ENCODE peak calls at places on chromosomes 4 and X, in nine cellular contexts. B is fibroblast of lung; D is CD4-positive, alpha-beta T cell; F is B cell; H is nephron progenitor cell; C is transverse colon; Z is hepatocyte; J is neural crest cell; W is prostate gland. G is an unnamed sample.

GRCh38 chr4:138677651-138678202 is 337.9 kb upstream of the NOCT start:
- DNase-seq in J (no peak), H (no peak), D (no peak), W (no peak), Z (no peak), F (no peak), C (no peak), B (peak; percentile 44), G (no peak)

GRCh38 chr4:53563824-53564223 is 27.5 kb downstream of the LNX1 start:
- DNase-seq in D (no peak), B (peak; percentile 98), Z (no peak), J (no peak), H (no peak), F (no peak), W (no peak), C (no peak), G (no peak)

GRCh38 chrX:96483642-96484160 is 200.9 kb upstream of the DIAPH2 start:
- DNase-seq in B (no peak), F (no peak), C (no peak), D (no peak), Z (no peak), W (no peak), H (no peak), J (no peak), G (no peak)

GRCh38 chrX:136768469-136769084 is 12.2 kb downstream of the ARHGEF6 start:
- DNase-seq in Z (peak; percentile 15), H (no peak), D (peak; percentile 2), W (no peak), B (peak; percentile 94), F (no peak), J (no peak), C (peak; percentile 37), G (no peak)

GRCh38 chrX:97065066-97065465 is 181.4 kb downstream of the RPA4 start:
- DNase-seq in J (no peak), H (no peak), F (no peak), W (no peak), D (no peak), Z (no peak), B (peak; percentile 3), C (no peak), G (no peak)

GRCh38 chr4:91427171-91427570 is 876.6 kb upstream of the GRID2 start:
- DNase-seq in W (no peak), Z (no peak), D (no peak), H (no peak), C (no peak), B (peak; percentile 5), F (no peak), J (no peak), G (no peak)

GRCh38 chr4:69760455-69760854 is at the start of gene SULT1B1:
- DNase-seq in Z (peak; percentile 56), C (peak; percentile 73), H (no peak), B (peak; percentile 56), J (no peak), F (no peak), D (peak; percentile 58), W (no peak), G (peak; percentile 36)

GRCh38 chrX:84501798-84502628 is at the start of gene HDX:
- DNase-seq in H (peak; percentile 81), Z (peak; percentile 90), D (peak; percentile 43), W (peak; percentile 75), F (peak; percentile 76), B (peak; percentile 79), C (peak; percentile 87), J (peak; percentile 64), G (peak; percentile 60)

GRCh38 chrX:40098264-40099045 is 697 bp upstream of the BCOR start:
- DNase-seq in B (peak; percentile 56), C (peak; percentile 58), J (no peak), W (peak; percentile 31), Z (peak; percentile 83), F (peak; percentile 79), D (no peak), H (peak; percentile 62), G (peak; percentile 56)

GRCh38 chrX:123188081-123188480 is 4.0 kb downstream of the GRIA3 start:
- DNase-seq in D (no peak), W (no peak), F (no peak), C (no peak), J (no peak), Z (no peak), B (peak; percentile 40), H (no peak), G (no peak)

GRCh38 chr4:74378573-74378972 is 13.6 kb downstream of the EREG start:
- DNase-seq in H (no peak), C (no peak), W (no peak), J (no peak), Z (no peak), B (peak; percentile 17), D (no peak), F (no peak), G (no peak)

GRCh38 chr4:772118-772517 is 53.8 kb downstream of the CPLX1 start:
- DNase-seq in W (no peak), H (no peak), J (no peak), B (no peak), D (no peak), F (no peak), C (no peak), Z (no peak), G (no peak)

GRCh38 chrX:68685722-68686683 is 38.5 kb downstream of the STARD8 start:
- DNase-seq in Z (peak; percentile 47), W (no peak), C (peak; percentile 29), H (peak; percentile 67), D (no peak), F (no peak), J (peak; percentile 8), B (peak; percentile 63), G (no peak)

GRCh38 chrX:22105231-22105630 is 73.1 kb downstream of the PHEX start:
- DNase-seq in C (no peak), H (no peak), Z (no peak), B (no peak), W (no peak), D (no peak), F (no peak), J (no peak), G (no peak)

GRCh38 chrX:69189972-69190371 is 24.7 kb upstream of the PJA1 start:
- DNase-seq in J (peak; percentile 26), F (no peak), Z (peak; percentile 46), D (no peak), C (no peak), W (no peak), H (no peak), B (no peak), G (no peak)

GRCh38 chr4:156949373-156949814 is 22.2 kb downstream of the PDGFC start:
- DNase-seq in D (no peak), C (no peak), W (no peak), F (no peak), H (no peak), B (peak; percentile 96), J (no peak), Z (no peak), G (no peak)

GRCh38 chr4:163620738-163621137 is 126.2 kb downstream of the TMA16 start:
- DNase-seq in J (no peak), H (no peak), C (no peak), Z (no peak), F (no peak), W (no peak), B (no peak), D (no peak), G (no peak)

GRCh38 chr4:163623787-163624186 is 129.3 kb downstream of the TMA16 start:
- DNase-seq in C (no peak), Z (no peak), H (no peak), W (no peak), B (no peak), J (no peak), D (no peak), F (no peak), G (no peak)

GRCh38 chr4:163624727-163625126 is 130.2 kb downstream of the TMA16 start:
- DNase-seq in B (no peak), J (no peak), H (no peak), C (no peak), D (no peak), W (no peak), Z (no peak), F (no peak), G (no peak)

GRCh38 chr4:163621844-163622243 is 127.4 kb downstream of the TMA16 start:
- DNase-seq in H (no peak), F (no peak), W (no peak), J (no peak), B (no peak), D (no peak), Z (no peak), C (no peak), G (no peak)

GRCh38 chr4:163622351-163623051 is 128.0 kb downstream of the TMA16 start:
- DNase-seq in H (no peak), J (no peak), F (no peak), C (no peak), D (no peak), W (no peak), Z (no peak), B (no peak), G (no peak)
- TF ChIP-seq CTCF in H (no peak), J (no peak), F (no peak), C (no peak), D (no peak), W (no peak), Z (no peak), B (no peak), G (no peak)

DNA sequence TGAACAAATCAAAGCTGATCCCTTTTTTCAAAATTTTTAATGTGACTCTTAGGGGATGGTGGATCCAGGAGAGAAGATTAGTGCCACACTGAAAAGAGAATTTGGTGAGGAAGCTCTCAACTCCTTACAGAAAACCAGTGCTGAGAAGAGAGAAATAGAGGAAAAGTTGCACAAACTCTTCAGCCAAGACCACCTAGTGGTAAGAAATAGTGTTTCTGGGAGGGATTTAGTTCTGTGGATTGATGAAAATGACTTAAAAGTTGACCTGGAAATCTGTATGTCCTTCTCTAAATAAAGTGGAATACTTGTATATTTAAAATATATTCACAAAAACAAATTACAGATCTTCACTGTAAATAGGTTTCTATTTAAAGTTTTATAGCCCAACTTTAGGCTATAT is 29.2 kb downstream of the NUDT9 start:
- DNase-seq in F (no peak), C (no peak), H (no peak), Z (no peak), D (no peak), B (no peak), J (no peak), W (no peak), G (no peak)
- TF ChIP-seq CTCF in F (no peak), C (no peak), H (no peak), Z (no peak), D (no peak), B (no peak), J (peak; percentile 43), W (no peak), G (no peak)

GRCh38 chr4:27638163-27638915 is 777.7 kb downstream of the STIM2 start:
- DNase-seq in D (no peak), W (no peak), B (peak; percentile 5), F (no peak), J (no peak), C (no peak), Z (no peak), H (no peak), G (no peak)
- TF ChIP-seq CTCF in D (no peak), W (no peak), B (no peak), F (no peak), J (no peak), C (no peak), Z (no peak), H (no peak), G (no peak)

DNA sequence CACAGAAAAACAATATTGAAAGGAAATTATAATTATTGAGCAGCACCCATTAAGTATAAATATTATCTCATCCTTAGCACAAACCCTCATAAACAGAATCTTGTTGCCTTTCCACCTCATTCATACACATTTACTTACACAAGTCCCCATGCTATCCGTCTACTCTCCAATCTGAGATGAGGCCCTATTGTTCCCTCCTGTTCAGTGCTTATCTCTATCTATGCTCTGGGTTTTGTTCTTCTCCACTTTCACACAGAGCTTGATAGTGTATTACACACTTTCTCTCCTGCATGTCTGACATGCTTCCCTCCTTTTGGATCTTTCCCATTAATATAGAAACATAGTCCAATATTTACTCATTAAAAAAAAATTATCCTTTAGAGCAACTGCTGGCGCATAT is 238.2 kb upstream of the MAB21L2 start:
- DNase-seq in F (no peak), J (no peak), C (no peak), Z (no peak), H (no peak), D (no peak), B (no peak), W (no peak), G (no peak)
- TF ChIP-seq CTCF in F (no peak), J (no peak), C (no peak), Z (no peak), H (no peak), D (no peak), B (no peak), W (no peak), G (no peak)

G was measured in natural killer cell.